ENCODE peak calls at places on chromosomes 7 and 10, in nine cellular contexts. One of them, this sample, is unnamed.

GRCh38 chr7:44622342-44623151 is 16.1 kb downstream of the OGDH start:
- DNase-seq in aorta: no peak
- DNase-seq in MM.1S: peak
- DNase-seq in testis: no peak
- DNase-seq in HCT116: no peak
- DNase-seq in HFF-Myc: no peak
- DNase-seq in CD8-positive, alpha-beta memory T cell: no peak
- DNase-seq in kidney: no peak
- DNase-seq in PC-9: peak
- DNase-seq in this sample: no peak

GRCh38 chr7:33590902-33591301 is 314.4 kb upstream of the BMPER start:
- DNase-seq in kidney: no peak
- DNase-seq in aorta: no peak
- DNase-seq in CD8-positive, alpha-beta memory T cell: no peak
- DNase-seq in HFF-Myc: no peak
- DNase-seq in HCT116: no peak
- DNase-seq in PC-9: no peak
- DNase-seq in testis: no peak
- DNase-seq in MM.1S: no peak
- DNase-seq in this sample: no peak

GRCh38 chr10:42113158-42113450 is 525.3 kb downstream of the ZNF33B start:
- DNase-seq in MM.1S: no peak
- DNase-seq in HFF-Myc: no peak
- DNase-seq in PC-9: no peak
- DNase-seq in aorta: no peak
- DNase-seq in CD8-positive, alpha-beta memory T cell: no peak
- DNase-seq in kidney: no peak
- DNase-seq in HCT116: no peak
- DNase-seq in testis: no peak
- DNase-seq in this sample: no peak

GRCh38 chr10:47079177-47079580 is 168.0 kb downstream of the PTPN20 start:
- DNase-seq in testis: no peak
- DNase-seq in kidney: no peak
- DNase-seq in PC-9: peak
- DNase-seq in aorta: no peak
- DNase-seq in CD8-positive, alpha-beta memory T cell: no peak
- DNase-seq in HCT116: no peak
- DNase-seq in HFF-Myc: no peak
- DNase-seq in MM.1S: peak
- DNase-seq in this sample: no peak

GRCh38 chr7:24769863-24770262 is 12.6 kb upstream of the GSDME start:
- DNase-seq in aorta: no peak
- DNase-seq in testis: no peak
- DNase-seq in MM.1S: no peak
- DNase-seq in PC-9: no peak
- DNase-seq in CD8-positive, alpha-beta memory T cell: no peak
- DNase-seq in HCT116: no peak
- DNase-seq in HFF-Myc: no peak
- DNase-seq in kidney: no peak
- DNase-seq in this sample: peak

GRCh38 chr7:87599336-87599735 is 1.3 kb downstream of the ABCB1 start:
- DNase-seq in HCT116: no peak
- DNase-seq in testis: no peak
- DNase-seq in aorta: peak
- DNase-seq in HFF-Myc: no peak
- DNase-seq in CD8-positive, alpha-beta memory T cell: peak
- DNase-seq in kidney: peak
- DNase-seq in MM.1S: peak
- DNase-seq in PC-9: no peak
- DNase-seq in this sample: no peak

GRCh38 chr7:68245688-68246087 is 1249.1 kb downstream of the TYW1 start:
- DNase-seq in testis: no peak
- DNase-seq in HCT116: no peak
- DNase-seq in kidney: no peak
- DNase-seq in HFF-Myc: no peak
- DNase-seq in CD8-positive, alpha-beta memory T cell: no peak
- DNase-seq in PC-9: peak
- DNase-seq in aorta: no peak
- DNase-seq in MM.1S: no peak
- DNase-seq in this sample: no peak

GRCh38 chr7:112420236-112420945 is 29.9 kb upstream of the IFRD1 start:
- DNase-seq in PC-9: no peak
- DNase-seq in MM.1S: no peak
- DNase-seq in aorta: no peak
- DNase-seq in kidney: no peak
- DNase-seq in HCT116: no peak
- DNase-seq in HFF-Myc: peak
- DNase-seq in CD8-positive, alpha-beta memory T cell: no peak
- DNase-seq in testis: no peak
- DNase-seq in this sample: peak

GRCh38 chr7:137081694-137082093 is 213.2 kb downstream of the CHRM2 start:
- DNase-seq in CD8-positive, alpha-beta memory T cell: no peak
- DNase-seq in PC-9: no peak
- DNase-seq in HFF-Myc: peak
- DNase-seq in MM.1S: no peak
- DNase-seq in aorta: peak
- DNase-seq in kidney: peak
- DNase-seq in HCT116: no peak
- DNase-seq in testis: peak
- DNase-seq in this sample: no peak

GRCh38 chr10:86900955-86901354 is 56.5 kb downstream of the MMRN2 start:
- DNase-seq in CD8-positive, alpha-beta memory T cell: no peak
- DNase-seq in kidney: no peak
- DNase-seq in testis: peak
- DNase-seq in HCT116: no peak
- DNase-seq in MM.1S: no peak
- DNase-seq in PC-9: no peak
- DNase-seq in aorta: peak
- DNase-seq in HFF-Myc: no peak
- DNase-seq in this sample: no peak

GRCh38 chr10:122461367-122461728 is at the start of gene HTRA1:
- DNase-seq in kidney: peak
- DNase-seq in HFF-Myc: no peak
- DNase-seq in PC-9: no peak
- DNase-seq in testis: peak
- DNase-seq in CD8-positive, alpha-beta memory T cell: no peak
- DNase-seq in MM.1S: no peak
- DNase-seq in HCT116: no peak
- DNase-seq in aorta: peak
- DNase-seq in this sample: no peak

GRCh38 chr10:122460891-122461293 is 461 bp upstream of the HTRA1 start:
- DNase-seq in PC-9: no peak
- DNase-seq in HFF-Myc: no peak
- DNase-seq in MM.1S: no peak
- DNase-seq in HCT116: no peak
- DNase-seq in kidney: no peak
- DNase-seq in testis: no peak
- DNase-seq in aorta: peak
- DNase-seq in CD8-positive, alpha-beta memory T cell: no peak
- DNase-seq in this sample: no peak

GRCh38 chr10:122463466-122464157 is 2.3 kb downstream of the HTRA1 start:
- DNase-seq in PC-9: no peak
- DNase-seq in CD8-positive, alpha-beta memory T cell: no peak
- DNase-seq in HFF-Myc: no peak
- DNase-seq in kidney: no peak
- DNase-seq in HCT116: no peak
- DNase-seq in testis: no peak
- DNase-seq in aorta: no peak
- DNase-seq in MM.1S: no peak
- DNase-seq in this sample: no peak

GRCh38 chr10:122462533-122463465 is 1.4 kb downstream of the HTRA1 start:
- DNase-seq in kidney: peak
- DNase-seq in HCT116: no peak
- DNase-seq in MM.1S: no peak
- DNase-seq in PC-9: no peak
- DNase-seq in aorta: peak
- DNase-seq in HFF-Myc: no peak
- DNase-seq in CD8-positive, alpha-beta memory T cell: no peak
- DNase-seq in testis: peak
- DNase-seq in this sample: no peak

GRCh38 chr10:122461729-122462532 is 578 bp downstream of the HTRA1 start:
- DNase-seq in testis: peak
- DNase-seq in kidney: no peak
- DNase-seq in PC-9: no peak
- DNase-seq in HCT116: no peak
- DNase-seq in CD8-positive, alpha-beta memory T cell: no peak
- DNase-seq in HFF-Myc: no peak
- DNase-seq in aorta: peak
- DNase-seq in MM.1S: no peak
- DNase-seq in this sample: no peak
- H3K4me3 ChIP-seq in testis: peak
- H3K4me3 ChIP-seq in kidney: peak
- H3K4me3 ChIP-seq in PC-9: no peak
- H3K4me3 ChIP-seq in HCT116: no peak
- H3K4me3 ChIP-seq in CD8-positive, alpha-beta memory T cell: peak
- H3K4me3 ChIP-seq in HFF-Myc: peak
- H3K4me3 ChIP-seq in aorta: peak
- H3K4me3 ChIP-seq in MM.1S: no peak
- H3K4me3 ChIP-seq in this sample: peak

GRCh38 chr10:72542396-72542815 is 83.5 kb downstream of the MICU1 start:
- DNase-seq in testis: no peak
- DNase-seq in aorta: no peak
- DNase-seq in PC-9: no peak
- DNase-seq in MM.1S: no peak
- DNase-seq in CD8-positive, alpha-beta memory T cell: no peak
- DNase-seq in HFF-Myc: no peak
- DNase-seq in HCT116: no peak
- DNase-seq in kidney: no peak
- DNase-seq in this sample: no peak

GRCh38 chr10:72545511-72545910 is 80.4 kb downstream of the MICU1 start:
- DNase-seq in kidney: no peak
- DNase-seq in MM.1S: no peak
- DNase-seq in PC-9: no peak
- DNase-seq in testis: no peak
- DNase-seq in HFF-Myc: no peak
- DNase-seq in aorta: no peak
- DNase-seq in CD8-positive, alpha-beta memory T cell: no peak
- DNase-seq in HCT116: no peak
- DNase-seq in this sample: no peak

GRCh38 chr10:72539137-72539536 is 86.7 kb downstream of the MICU1 start:
- DNase-seq in HCT116: no peak
- DNase-seq in aorta: no peak
- DNase-seq in kidney: no peak
- DNase-seq in MM.1S: no peak
- DNase-seq in testis: no peak
- DNase-seq in HFF-Myc: no peak
- DNase-seq in CD8-positive, alpha-beta memory T cell: no peak
- DNase-seq in PC-9: no peak
- DNase-seq in this sample: no peak

GRCh38 chr10:72540193-72540807 is 85.6 kb downstream of the MICU1 start:
- DNase-seq in aorta: no peak
- DNase-seq in kidney: no peak
- DNase-seq in HFF-Myc: no peak
- DNase-seq in HCT116: no peak
- DNase-seq in MM.1S: peak
- DNase-seq in CD8-positive, alpha-beta memory T cell: no peak
- DNase-seq in testis: no peak
- DNase-seq in PC-9: no peak
- DNase-seq in this sample: no peak
- H3K4me3 ChIP-seq in aorta: no peak
- H3K4me3 ChIP-seq in kidney: no peak
- H3K4me3 ChIP-seq in HFF-Myc: no peak
- H3K4me3 ChIP-seq in HCT116: no peak
- H3K4me3 ChIP-seq in MM.1S: no peak
- H3K4me3 ChIP-seq in CD8-positive, alpha-beta memory T cell: no peak
- H3K4me3 ChIP-seq in testis: no peak
- H3K4me3 ChIP-seq in PC-9: no peak
- H3K4me3 ChIP-seq in this sample: no peak

GRCh38 chr7:82050792-82051191 is 280.9 kb upstream of the HGF start:
- DNase-seq in MM.1S: no peak
- DNase-seq in kidney: no peak
- DNase-seq in PC-9: no peak
- DNase-seq in CD8-positive, alpha-beta memory T cell: no peak
- DNase-seq in testis: no peak
- DNase-seq in aorta: no peak
- DNase-seq in HFF-Myc: peak
- DNase-seq in HCT116: no peak
- DNase-seq in this sample: no peak

GRCh38 chr7:82051641-82052040 is 281.8 kb upstream of the HGF start:
- DNase-seq in HCT116: no peak
- DNase-seq in MM.1S: no peak
- DNase-seq in HFF-Myc: no peak
- DNase-seq in PC-9: no peak
- DNase-seq in aorta: no peak
- DNase-seq in CD8-positive, alpha-beta memory T cell: no peak
- DNase-seq in kidney: no peak
- DNase-seq in testis: no peak
- DNase-seq in this sample: no peak

GRCh38 chr7:82053453-82054032 is 283.7 kb upstream of the HGF start:
- DNase-seq in PC-9: no peak
- DNase-seq in aorta: no peak
- DNase-seq in HFF-Myc: no peak
- DNase-seq in testis: no peak
- DNase-seq in kidney: no peak
- DNase-seq in CD8-positive, alpha-beta memory T cell: no peak
- DNase-seq in MM.1S: no peak
- DNase-seq in HCT116: no peak
- DNase-seq in this sample: no peak

GRCh38 chr7:82050134-82050533 is 280.3 kb upstream of the HGF start:
- DNase-seq in aorta: no peak
- DNase-seq in HCT116: peak
- DNase-seq in kidney: no peak
- DNase-seq in CD8-positive, alpha-beta memory T cell: no peak
- DNase-seq in testis: no peak
- DNase-seq in MM.1S: no peak
- DNase-seq in PC-9: peak
- DNase-seq in HFF-Myc: peak
- DNase-seq in this sample: peak

GRCh38 chr7:82049442-82049841 is 279.6 kb upstream of the HGF start:
- DNase-seq in testis: no peak
- DNase-seq in CD8-positive, alpha-beta memory T cell: no peak
- DNase-seq in HCT116: no peak
- DNase-seq in aorta: no peak
- DNase-seq in MM.1S: no peak
- DNase-seq in PC-9: no peak
- DNase-seq in kidney: no peak
- DNase-seq in HFF-Myc: no peak
- DNase-seq in this sample: peak
- H3K4me3 ChIP-seq in testis: no peak
- H3K4me3 ChIP-seq in CD8-positive, alpha-beta memory T cell: no peak
- H3K4me3 ChIP-seq in HCT116: no peak
- H3K4me3 ChIP-seq in aorta: no peak
- H3K4me3 ChIP-seq in MM.1S: no peak
- H3K4me3 ChIP-seq in PC-9: no peak
- H3K4me3 ChIP-seq in kidney: no peak
- H3K4me3 ChIP-seq in HFF-Myc: no peak
- H3K4me3 ChIP-seq in this sample: no peak

DNA sequence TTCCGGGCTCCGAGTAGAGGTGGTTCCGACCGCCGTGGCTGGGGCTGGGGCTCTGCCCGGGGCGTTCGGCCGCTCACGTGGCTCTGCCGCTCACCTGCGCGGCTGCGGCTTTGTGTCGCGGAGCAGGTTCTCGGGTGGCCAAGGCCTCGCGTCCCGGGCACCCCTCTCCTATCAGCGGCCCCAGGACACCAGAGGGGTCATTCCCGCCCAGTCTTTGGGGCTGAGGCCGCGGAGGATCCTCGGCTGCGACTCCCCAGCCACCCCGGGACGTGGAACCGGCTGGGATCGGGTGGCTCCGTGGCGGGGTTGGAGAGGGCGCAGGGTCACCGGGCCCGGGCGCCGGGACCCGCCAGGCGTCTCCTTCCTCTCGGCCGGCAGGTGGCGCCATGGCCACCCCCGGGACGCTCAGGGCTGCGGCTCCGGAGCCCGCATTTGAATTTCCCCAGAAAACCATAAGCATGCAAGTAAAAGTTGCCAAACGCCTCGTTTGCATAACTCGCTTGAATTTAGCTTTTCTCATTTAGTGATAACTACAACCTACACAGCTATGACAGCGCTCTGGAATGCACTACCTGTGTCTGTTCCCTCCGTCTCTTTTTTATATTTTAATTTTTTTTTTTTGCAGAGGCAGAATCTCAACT is 1.2 kb downstream of the COL26A1 start:
- DNase-seq in PC-9: peak
- DNase-seq in MM.1S: peak
- DNase-seq in kidney: peak
- DNase-seq in CD8-positive, alpha-beta memory T cell: peak
- DNase-seq in aorta: peak
- DNase-seq in testis: peak
- DNase-seq in HFF-Myc: no peak
- DNase-seq in HCT116: peak
- DNase-seq in this sample: peak
- H3K4me3 ChIP-seq in PC-9: peak
- H3K4me3 ChIP-seq in MM.1S: no peak
- H3K4me3 ChIP-seq in kidney: no peak
- H3K4me3 ChIP-seq in CD8-positive, alpha-beta memory T cell: peak
- H3K4me3 ChIP-seq in aorta: no peak
- H3K4me3 ChIP-seq in testis: peak
- H3K4me3 ChIP-seq in HFF-Myc: peak
- H3K4me3 ChIP-seq in HCT116: peak
- H3K4me3 ChIP-seq in this sample: peak

This sample was measured in LNCaP clone FGC.